ENCODE peak calls at places on chromosomes 12 and 14, in ten cellular contexts. W is heart left ventricle; C is foreskin keratinocyte; D is activated gamma-delta T cell treated with Interleukin-2 at 50 U/mL for 16 hours; R is activated naive CD8-positive, alpha-beta T cell treated with anti-CD3 and anti-CD28 coated beads, Interleukin-2, amount 10 ng/mL, durations not matched to agents 7 days and 5 days; E is activated CD8-positive, alpha-beta memory T cell treated with anti-CD3 and anti-CD28 coated beads for 1 hour; Z is stimulated activated CD8-positive, alpha-beta memory T cell treated with anti-CD3 and anti-CD28 coated beads, Interleukin-15, amount 100 ng/mL, for 1 hour; G is caudate nucleus; A is SK-N-DZ; S is fibroblast of the aortic adventitia. N is an unnamed sample.

GRCh38 chr12:32535260-32535999 is 136.1 kb downstream of the FGD4 start:
- DNase-seq in G (peak), E (no peak), C (peak), S (peak), D (no peak), Z (no peak), W (peak), A (peak), R (no peak), N (no peak)

GRCh38 chr12:20024194-20024593 is 344.1 kb upstream of the PDE3A start:
- DNase-seq in E (no peak), A (no peak), Z (no peak), S (peak), G (no peak), C (no peak), D (no peak), W (no peak), R (no peak), N (no peak)

GRCh38 chr12:6807170-6807569 is 14.5 kb upstream of the GPR162 start:
- DNase-seq in E (no peak), G (no peak), A (no peak), D (no peak), W (no peak), S (no peak), C (peak), Z (no peak), R (no peak), N (no peak)

GRCh38 chr12:13000935-13001724 is 1.1 kb upstream of the HEBP1 start:
- DNase-seq in D (peak), W (peak), G (peak), C (peak), S (peak), Z (no peak), R (peak), A (peak), E (no peak), N (peak)

GRCh38 chr14:23153891-23154796 is 29.3 kb downstream of the SLC7A8 start:
- DNase-seq in W (peak), S (peak), C (peak), A (peak), E (no peak), G (no peak), D (no peak), Z (no peak), R (no peak), N (no peak)

GRCh38 chr12:90174198-90174510 is 465.5 kb upstream of the ATP2B1 start:
- DNase-seq in C (no peak), Z (no peak), S (no peak), G (no peak), W (no peak), R (no peak), D (no peak), A (peak), E (no peak), N (no peak)

GRCh38 chr12:72677187-72677586 is 405.0 kb downstream of the TRHDE start:
- DNase-seq in E (no peak), A (no peak), R (no peak), W (no peak), S (no peak), D (no peak), C (no peak), Z (no peak), G (no peak), N (no peak)

GRCh38 chr12:46177842-46178608 is 90.8 kb downstream of the SLC38A1 start:
- DNase-seq in G (no peak), A (no peak), E (no peak), W (no peak), C (no peak), R (no peak), D (no peak), S (no peak), Z (no peak), N (no peak)

GRCh38 chr12:5258966-5259365 is 172.9 kb upstream of the NTF3 start:
- DNase-seq in G (no peak), E (no peak), D (no peak), W (no peak), S (no peak), A (no peak), R (no peak), Z (no peak), C (no peak), N (no peak)

GRCh38 chr12:62170241-62170640 is 90.0 kb upstream of the USP15 start:
- DNase-seq in D (no peak), C (no peak), S (no peak), W (no peak), Z (no peak), E (no peak), G (no peak), A (no peak), R (no peak), N (no peak)

GRCh38 chr12:14952295-14952995 is 9.0 kb downstream of the ARHGDIB start:
- DNase-seq in E (no peak), W (no peak), C (peak), G (no peak), S (peak), A (no peak), R (no peak), D (peak), Z (no peak), N (peak)

GRCh38 chr12:46788247-46788887 is 37.4 kb downstream of the SLC38A4 start:
- DNase-seq in C (peak), R (no peak), G (no peak), A (no peak), E (no peak), D (no peak), W (no peak), S (peak), Z (no peak), N (no peak)

GRCh38 chr12:48973531-48973930 is 2.0 kb upstream of the WNT10B start:
- DNase-seq in A (no peak), D (no peak), G (no peak), E (no peak), W (peak), R (peak), C (no peak), Z (no peak), S (peak), N (no peak)